ENCODE peak calls at places on chromosome 7, in ten cellular contexts. Z is left lung; V is M059J; E is ACHN; G is left ventricle myocardium superior; F is NCI-H2029 treated with DMSO at 0.1 percent for 48 hours; X is HEK293T; D is CD4-positive, alpha-beta T cell; N is GM12892; C is stimulated activated naive CD8-positive, alpha-beta T cell treated with anti-CD3 and anti-CD28 coated beads, Interleukin-15, Interleukin-2, amounts not matched to agents 100 U/mL and 50 U/mL, for 24 hours. T is an unnamed sample.

GRCh38 chr7:4198301-4198700 is 483.8 kb upstream of the FOXK1 start:
- DNase-seq in Z (no peak), V (no peak), E (no peak), G (no peak), F (no peak), X (no peak), D (no peak), N (no peak), C (no peak), T (no peak)

GRCh38 chr7:91293136-91293535 is 28.9 kb downstream of the FZD1 start:
- DNase-seq in Z (no peak), V (no peak), E (no peak), G (no peak), F (peak), X (no peak), D (no peak), N (no peak), C (no peak), T (no peak)

GRCh38 chr7:101507791-101508252 is 121.3 kb downstream of the MYL10 start:
- DNase-seq in Z (no peak), V (peak), E (peak), G (no peak), F (peak), X (peak), D (no peak), N (no peak), C (peak), T (no peak)

GRCh38 chr7:139823855-139824670 is 5.0 kb upstream of the TBXAS1 start:
- DNase-seq in Z (no peak), V (no peak), E (no peak), G (no peak), F (no peak), X (no peak), D (no peak), N (no peak), C (no peak), T (no peak)

GRCh38 chr7:116399808-116400207 is 99.7 kb upstream of the CAV2 start:
- DNase-seq in Z (no peak), V (peak), E (peak), G (no peak), F (no peak), X (no peak), D (no peak), N (no peak), C (no peak), T (no peak)

GRCh38 chr7:46747222-46747621 is 826.1 kb upstream of the IGFBP3 start:
- DNase-seq in Z (no peak), V (peak), E (peak), G (no peak), F (no peak), X (no peak), D (no peak), N (no peak), C (no peak), T (no peak)

GRCh38 chr7:80324032-80324431 is 187.8 kb downstream of the GNAT3 start:
- DNase-seq in Z (no peak), V (peak), E (no peak), G (no peak), F (no peak), X (no peak), D (no peak), N (no peak), C (no peak), T (no peak)

GRCh38 chr7:31202801-31203200 is 137.7 kb downstream of the NEUROD6 start:
- DNase-seq in Z (no peak), V (no peak), E (no peak), G (no peak), F (no peak), X (no peak), D (no peak), N (no peak), C (no peak), T (no peak)

GRCh38 chr7:4216016-4216415 is 466.1 kb upstream of the FOXK1 start:
- DNase-seq in Z (no peak), V (peak), E (no peak), G (no peak), F (no peak), X (no peak), D (no peak), N (no peak), C (no peak), T (no peak)

GRCh38 chr7:107427462-107427861 is 42.4 kb upstream of the GPR22 start:
- DNase-seq in Z (no peak), V (no peak), E (no peak), G (peak), F (no peak), X (no peak), D (no peak), N (no peak), C (no peak), T (no peak)

GRCh38 chr7:41193738-41194287 is 509.1 kb downstream of the INHBA start:
- DNase-seq in Z (no peak), V (no peak), E (no peak), G (no peak), F (no peak), X (no peak), D (no peak), N (no peak), C (no peak), T (no peak)

GRCh38 chr7:92625617-92626016 is 35.4 kb upstream of the FAM133B start:
- DNase-seq in Z (no peak), V (no peak), E (no peak), G (no peak), F (no peak), X (no peak), D (no peak), N (no peak), C (no peak), T (no peak)

GRCh38 chr7:6258440-6259182 is 13.8 kb downstream of the CYTH3 start:
- DNase-seq in Z (no peak), V (peak), E (no peak), G (no peak), F (no peak), X (no peak), D (no peak), N (no peak), C (no peak), T (no peak)

GRCh38 chr7:43771128-43771527 is 12.6 kb downstream of the BLVRA start:
- DNase-seq in Z (no peak), V (no peak), E (no peak), G (no peak), F (no peak), X (no peak), D (no peak), N (no peak), C (no peak), T (no peak)

GRCh38 chr7:152459724-152460251 is 24.0 kb upstream of the KMT2C start:
- DNase-seq in Z (peak), V (peak), E (no peak), G (peak), F (peak), X (no peak), D (no peak), N (no peak), C (no peak), T (no peak)

GRCh38 chr7:87216701-87217508 is 2.6 kb downstream of the TMEM243 start:
- DNase-seq in Z (no peak), V (no peak), E (peak), G (no peak), F (no peak), X (no peak), D (peak), N (no peak), C (peak), T (no peak)

GRCh38 chr7:113283861-113284260 is 165.5 kb upstream of the SMIM30 start:
- DNase-seq in Z (no peak), V (peak), E (no peak), G (no peak), F (no peak), X (no peak), D (no peak), N (no peak), C (no peak), T (no peak)

T was measured in GM19239.